ENCODE peak calls at places on chromosomes 12 and 14, in four cellular contexts. C is WTC11, F is HepG2, H is GM12878. W is an unnamed sample.

GRCh38 chr12:13173537-13173936 is 23.0 kb upstream of the EMP1 start:
- DNase-seq in F (no peak), C (no peak), H (peak), W (no peak)

GRCh38 chr12:109879332-109880048 is 851 bp downstream of the GLTP start:
- DNase-seq in F (no peak), H (no peak), C (no peak), W (no peak)

GRCh38 chr12:104213952-104214351 is 1.6 kb upstream of the TXNRD1 start:
- DNase-seq in H (no peak), C (no peak), F (no peak), W (no peak)

GRCh38 chr12:52251367-52252055 is 18.5 kb downstream of the KRT7 start:
- DNase-seq in F (no peak), H (no peak), C (no peak), W (no peak)

GRCh38 chr14:92207012-92207927 is 85.5 kb downstream of the CPSF2 start:
- DNase-seq in F (no peak), C (peak), H (no peak), W (peak)

GRCh38 chr12:109827566-109828550 is 5.3 kb downstream of the TRPV4 start:
- DNase-seq in H (no peak), C (no peak), F (no peak), W (no peak)

GRCh38 chr12:58142991-58143390 is 201.6 kb downstream of the ATP23 start:
- DNase-seq in H (no peak), C (no peak), F (no peak), W (no peak)

GRCh38 chr14:89578048-89578619 is 161.1 kb upstream of the FOXN3 start:
- DNase-seq in H (no peak), C (no peak), F (no peak), W (no peak)

GRCh38 chr14:55540847-55541773 is 38.9 kb upstream of the KTN1 start:
- DNase-seq in H (no peak), C (no peak), F (no peak), W (no peak)

GRCh38 chr12:24155042-24155441 is 205.6 kb upstream of the SOX5 start:
- DNase-seq in F (no peak), C (no peak), H (no peak), W (no peak)

GRCh38 chr14:99478133-99478532 is 2.5 kb downstream of the SETD3 start:
- DNase-seq in C (no peak), H (no peak), F (no peak), W (no peak)

GRCh38 chr14:64091217-64091616 is 203.0 kb downstream of the ESR2 start:
- DNase-seq in H (no peak), F (no peak), C (no peak), W (no peak)

GRCh38 chr12:120625557-120626419 is 14.6 kb upstream of the CABP1 start:
- DNase-seq in F (no peak), H (peak), C (peak), W (peak)

GRCh38 chr12:52004042-52004648 is 2.6 kb upstream of the TAMALIN start:
- DNase-seq in C (peak), H (no peak), F (peak), W (peak)

GRCh38 chr12:124107299-124107698 is 134.3 kb downstream of the ZNF664 start:
- DNase-seq in C (no peak), H (no peak), F (no peak), W (no peak)

GRCh38 chr14:22497671-22498093 is 91.3 kb downstream of the DAD1 start:
- DNase-seq in F (no peak), C (no peak), H (no peak), W (peak)

GRCh38 chr12:92424338-92424737 is 278.5 kb upstream of the PLEKHG7 start:
- DNase-seq in H (no peak), F (no peak), C (peak), W (no peak)

GRCh38 chr12:42213954-42214426 is 24.1 kb downstream of the YAF2 start:
- DNase-seq in F (no peak), H (no peak), C (no peak), W (no peak)

GRCh38 chr12:48817957-48818830 is at the start of gene CACNB3:
- DNase-seq in C (peak), H (no peak), F (no peak), W (peak)

GRCh38 chr12:132296063-132296462 is 33.3 kb downstream of the GALNT9 start:
- DNase-seq in H (no peak), F (no peak), C (no peak), W (no peak)

GRCh38 chr14:105415481-105416428 is 3.9 kb upstream of the MTA1 start:
- DNase-seq in F (no peak), H (no peak), C (no peak), W (no peak)

GRCh38 chr14:100663528-100664052 is 63.1 kb upstream of the DLK1 start:
- DNase-seq in H (no peak), F (no peak), C (no peak), W (no peak)

GRCh38 chr12:95623554-95624170 is 72.4 kb upstream of the USP44 start:
- DNase-seq in C (peak), H (no peak), F (peak), W (peak)

GRCh38 chr14:87115234-87115633 is 877.7 kb downstream of the GALC start:
- DNase-seq in F (no peak), H (no peak), C (no peak), W (no peak)

GRCh38 chr12:120649442-120650248 is 9.2 kb downstream of the CABP1 start:
- DNase-seq in F (no peak), C (peak), H (no peak), W (no peak)

GRCh38 chr12:56154246-56154771 is 1.9 kb downstream of the MYL6B start:
- DNase-seq in C (no peak), H (no peak), F (no peak), W (no peak)

GRCh38 chr14:50095895-50096294 is 20.5 kb downstream of the VCPKMT start:
- DNase-seq in F (no peak), H (no peak), C (no peak), W (no peak)

GRCh38 chr12:123058980-123059379 is 78.5 kb downstream of the ARL6IP4 start:
- DNase-seq in H (no peak), F (no peak), C (no peak), W (no peak)

GRCh38 chr14:86035882-86036281 is 505.9 kb downstream of the FLRT2 start:
- DNase-seq in H (no peak), F (peak), C (peak), W (peak)

GRCh38 chr12:39404000-39404399 is 38.9 kb downstream of the KIF21A start:
- DNase-seq in H (no peak), F (no peak), C (no peak), W (no peak)

GRCh38 chr14:90301580-90302181 is 30.1 kb downstream of the NRDE2 start:
- DNase-seq in H (no peak), C (no peak), F (peak), W (peak)

DNA sequence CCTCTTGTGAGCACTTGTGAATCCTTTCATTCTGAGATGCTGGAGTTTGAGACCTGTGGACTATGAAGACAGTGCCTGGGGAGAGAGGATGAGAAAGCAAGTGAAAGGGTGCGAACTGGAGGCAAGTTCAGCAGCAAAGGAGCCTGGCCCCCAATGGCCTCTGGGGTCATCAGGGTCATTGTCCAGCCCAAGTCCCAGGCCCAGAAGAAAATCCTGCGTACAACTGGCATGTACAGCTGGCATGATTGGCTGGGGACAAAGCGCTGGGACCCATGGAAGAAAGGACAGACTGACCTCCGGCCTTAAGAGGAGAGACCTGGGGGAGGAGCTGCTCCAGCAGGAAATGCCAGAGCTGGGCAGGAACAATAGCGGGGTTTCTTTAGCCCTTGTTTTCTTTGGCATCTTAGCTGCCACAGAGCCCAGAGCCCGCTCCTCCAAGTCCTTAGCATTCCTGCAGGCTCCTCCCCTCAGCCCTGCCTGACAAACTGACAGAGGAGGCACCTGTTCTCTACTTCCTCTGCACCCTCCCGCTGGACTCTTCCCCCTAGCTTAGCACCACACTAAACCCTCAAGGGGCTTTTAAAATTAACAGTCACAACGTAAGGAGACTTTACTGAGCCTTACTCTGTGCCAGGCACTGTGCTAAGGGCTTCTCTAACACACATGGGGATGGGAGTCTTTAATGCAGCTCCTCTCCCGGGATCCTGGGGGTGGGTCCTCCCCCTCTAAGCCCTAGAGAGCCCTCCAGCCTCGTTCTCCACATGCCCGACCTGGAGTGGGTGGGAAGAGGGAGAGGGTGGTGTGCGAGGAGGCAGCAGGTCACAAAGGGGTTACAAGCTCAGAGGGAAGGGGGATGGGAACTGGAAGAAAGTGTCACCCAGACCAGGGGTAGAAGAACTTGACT is 1.9 kb upstream of the AQP5 start:
- DNase-seq in H (no peak), F (no peak), C (peak), W (no peak)
- TF ChIP-seq TCF7 in H (no peak), F (no peak), C (no peak), W (no peak)

GRCh38 chr12:97016163-97016562 is 109.1 kb downstream of the NEDD1 start:
- DNase-seq in H (no peak), F (no peak), C (no peak), W (no peak)
- TF ChIP-seq TCF7 in H (no peak), F (no peak), C (no peak), W (no peak)

DNA sequence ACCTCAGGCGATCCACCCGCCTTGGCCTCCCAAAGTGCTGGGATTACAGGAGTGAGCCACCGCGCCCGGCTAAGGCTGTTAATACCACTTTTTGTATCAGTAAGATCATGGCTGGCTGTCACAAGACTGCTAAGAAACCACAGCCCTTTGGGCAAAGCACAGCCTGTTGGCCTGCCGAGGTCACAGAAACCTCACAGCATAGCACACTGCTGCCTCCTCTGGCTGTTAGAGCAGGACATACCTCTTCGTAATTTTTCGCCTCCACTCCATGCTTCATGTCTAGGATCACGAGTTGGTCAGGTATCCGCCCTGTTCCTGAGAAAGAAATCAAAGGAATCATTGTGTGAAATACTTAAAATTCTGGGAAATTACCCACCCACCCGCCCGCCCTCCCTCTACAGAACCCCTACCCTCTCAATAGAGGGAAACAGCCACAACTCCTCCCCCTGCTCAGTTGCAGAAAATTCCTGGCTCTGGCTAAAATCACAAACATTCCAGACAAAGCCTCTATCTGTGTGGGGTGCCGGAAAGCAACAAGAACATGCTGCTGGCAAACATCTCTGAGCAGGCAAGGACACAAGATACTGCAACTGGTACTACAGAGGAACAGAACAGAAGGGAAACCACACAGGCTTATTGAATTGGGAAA is 20.7 kb upstream of the NEK9 start:
- DNase-seq in F (peak), C (peak), H (no peak), W (no peak)
- TF ChIP-seq TCF7 in F (no peak), C (no peak), H (no peak), W (no peak)

GRCh38 chr12:75725505-75726120 is 214.2 kb upstream of the KRR1 start:
- DNase-seq in F (no peak), H (no peak), C (no peak), W (no peak)
- TF ChIP-seq TCF7 in F (no peak), H (no peak), C (no peak), W (no peak)

GRCh38 chr14:73238262-73238852 is 1.1 kb downstream of the PAPLN start:
- DNase-seq in C (no peak), F (peak), H (no peak), W (peak)
- TF ChIP-seq TCF7 in C (no peak), F (no peak), H (no peak), W (no peak)

GRCh38 chr14:20802341-20803084 is at the start of gene RNASE1:
- DNase-seq in F (peak), C (no peak), H (no peak), W (peak)
- TF ChIP-seq TCF7 in F (no peak), C (no peak), H (no peak), W (no peak)

DNA sequence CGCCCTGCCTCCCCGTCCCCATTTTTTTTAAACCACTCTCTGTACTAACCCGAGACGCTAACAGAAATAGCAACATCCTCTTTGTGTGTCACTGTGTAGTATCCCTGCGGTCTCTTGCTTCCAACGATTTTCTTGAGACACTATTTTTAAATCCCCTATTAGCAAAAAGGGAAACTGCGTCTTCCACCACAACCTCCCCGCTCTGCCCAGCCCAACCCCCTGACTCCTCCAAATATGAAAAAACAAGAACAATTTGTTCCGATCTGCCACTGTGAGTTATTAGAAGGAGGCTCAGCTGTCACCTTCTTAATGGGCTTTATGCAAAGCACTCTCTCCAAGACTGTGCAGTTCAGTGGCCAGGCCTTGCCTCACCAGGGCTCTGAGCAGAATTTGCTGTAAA is 76.3 kb downstream of the MAP1LC3B2 start:
- DNase-seq in H (no peak), F (no peak), C (no peak), W (no peak)
- TF ChIP-seq TCF7 in H (no peak), F (no peak), C (no peak), W (no peak)